ENCODE peak calls at places on chromosomes 6 and 20, in ten cellular contexts. One of them, this sample, is unnamed.
A peak's percentile ranks its signal among the peaks of the same experiment; 100 is the strongest.

GRCh38 chr20:51569815-51570741 is 27.6 kb upstream of the NFATC2 start:
- DNase-seq in AG08396: no peak
- DNase-seq in body of pancreas: no peak
- DNase-seq in NCI-H1105: no peak
- DNase-seq in neural crest cell: no peak
- DNase-seq in ascending aorta: peak; percentile 79
- DNase-seq in GM10248: no peak
- DNase-seq in activated naive CD8-positive, alpha-beta T cell treated with anti-CD3 and anti-CD28 coated beads for 36 hours: no peak
- DNase-seq in HT1080: no peak
- DNase-seq in activated CD4-positive, CD25-positive, alpha-beta regulatory T cell: no peak
- DNase-seq in this sample: no peak

GRCh38 chr6:109165392-109165964 is 70.2 kb downstream of the CEP57L1 start:
- DNase-seq in activated CD4-positive, CD25-positive, alpha-beta regulatory T cell: no peak
- DNase-seq in neural crest cell: no peak
- DNase-seq in activated naive CD8-positive, alpha-beta T cell treated with anti-CD3 and anti-CD28 coated beads for 36 hours: no peak
- DNase-seq in GM10248: no peak
- DNase-seq in body of pancreas: no peak
- DNase-seq in AG08396: peak; percentile 52
- DNase-seq in ascending aorta: no peak
- DNase-seq in NCI-H1105: no peak
- DNase-seq in HT1080: peak; percentile 48
- DNase-seq in this sample: no peak

GRCh38 chr20:44364068-44364467 is 8.6 kb downstream of the HNF4A start:
- DNase-seq in ascending aorta: no peak
- DNase-seq in HT1080: no peak
- DNase-seq in activated naive CD8-positive, alpha-beta T cell treated with anti-CD3 and anti-CD28 coated beads for 36 hours: no peak
- DNase-seq in AG08396: no peak
- DNase-seq in neural crest cell: no peak
- DNase-seq in body of pancreas: no peak
- DNase-seq in GM10248: no peak
- DNase-seq in activated CD4-positive, CD25-positive, alpha-beta regulatory T cell: no peak
- DNase-seq in NCI-H1105: no peak
- DNase-seq in this sample: no peak

GRCh38 chr20:22232923-22233322 is 351.4 kb downstream of the FOXA2 start:
- DNase-seq in NCI-H1105: no peak
- DNase-seq in body of pancreas: no peak
- DNase-seq in ascending aorta: no peak
- DNase-seq in activated CD4-positive, CD25-positive, alpha-beta regulatory T cell: no peak
- DNase-seq in GM10248: no peak
- DNase-seq in activated naive CD8-positive, alpha-beta T cell treated with anti-CD3 and anti-CD28 coated beads for 36 hours: no peak
- DNase-seq in HT1080: no peak
- DNase-seq in neural crest cell: no peak
- DNase-seq in AG08396: no peak
- DNase-seq in this sample: no peak

GRCh38 chr20:50733644-50734349 is 2.4 kb downstream of the PARD6B start:
- DNase-seq in activated naive CD8-positive, alpha-beta T cell treated with anti-CD3 and anti-CD28 coated beads for 36 hours: no peak
- DNase-seq in body of pancreas: no peak
- DNase-seq in GM10248: no peak
- DNase-seq in activated CD4-positive, CD25-positive, alpha-beta regulatory T cell: no peak
- DNase-seq in HT1080: no peak
- DNase-seq in AG08396: no peak
- DNase-seq in NCI-H1105: no peak
- DNase-seq in neural crest cell: no peak
- DNase-seq in ascending aorta: no peak
- DNase-seq in this sample: no peak

GRCh38 chr6:155327326-155328073 is 13.2 kb upstream of the TFB1M start:
- DNase-seq in AG08396: no peak
- DNase-seq in HT1080: peak; percentile 68
- DNase-seq in neural crest cell: peak; percentile 79
- DNase-seq in activated naive CD8-positive, alpha-beta T cell treated with anti-CD3 and anti-CD28 coated beads for 36 hours: peak; percentile 44
- DNase-seq in body of pancreas: peak; percentile 66
- DNase-seq in GM10248: peak; percentile 32
- DNase-seq in NCI-H1105: peak; percentile 64
- DNase-seq in activated CD4-positive, CD25-positive, alpha-beta regulatory T cell: peak; percentile 50
- DNase-seq in ascending aorta: peak; percentile 70
- DNase-seq in this sample: peak; percentile 61

GRCh38 chr6:154169193-154169847 is 130.3 kb downstream of the OPRM1 start:
- DNase-seq in activated naive CD8-positive, alpha-beta T cell treated with anti-CD3 and anti-CD28 coated beads for 36 hours: peak; percentile 44
- DNase-seq in activated CD4-positive, CD25-positive, alpha-beta regulatory T cell: no peak
- DNase-seq in NCI-H1105: no peak
- DNase-seq in body of pancreas: no peak
- DNase-seq in GM10248: no peak
- DNase-seq in neural crest cell: no peak
- DNase-seq in HT1080: peak; percentile 55
- DNase-seq in ascending aorta: no peak
- DNase-seq in AG08396: no peak
- DNase-seq in this sample: no peak

GRCh38 chr20:36883972-36884535 is 8.1 kb downstream of the TLDC2 start:
- DNase-seq in ascending aorta: no peak
- DNase-seq in GM10248: no peak
- DNase-seq in AG08396: no peak
- DNase-seq in body of pancreas: no peak
- DNase-seq in activated CD4-positive, CD25-positive, alpha-beta regulatory T cell: no peak
- DNase-seq in activated naive CD8-positive, alpha-beta T cell treated with anti-CD3 and anti-CD28 coated beads for 36 hours: no peak
- DNase-seq in NCI-H1105: no peak
- DNase-seq in HT1080: no peak
- DNase-seq in neural crest cell: no peak
- DNase-seq in this sample: no peak

GRCh38 chr6:39453236-39453635 is 130.7 kb upstream of the KCNK16 start:
- DNase-seq in NCI-H1105: no peak
- DNase-seq in ascending aorta: no peak
- DNase-seq in GM10248: no peak
- DNase-seq in HT1080: no peak
- DNase-seq in activated naive CD8-positive, alpha-beta T cell treated with anti-CD3 and anti-CD28 coated beads for 36 hours: no peak
- DNase-seq in body of pancreas: no peak
- DNase-seq in AG08396: no peak
- DNase-seq in activated CD4-positive, CD25-positive, alpha-beta regulatory T cell: no peak
- DNase-seq in neural crest cell: no peak
- DNase-seq in this sample: no peak

GRCh38 chr6:155245871-155246270 is 17.9 kb upstream of the CLDN20 start:
- DNase-seq in AG08396: no peak
- DNase-seq in neural crest cell: no peak
- DNase-seq in activated naive CD8-positive, alpha-beta T cell treated with anti-CD3 and anti-CD28 coated beads for 36 hours: no peak
- DNase-seq in HT1080: no peak
- DNase-seq in body of pancreas: no peak
- DNase-seq in activated CD4-positive, CD25-positive, alpha-beta regulatory T cell: no peak
- DNase-seq in ascending aorta: no peak
- DNase-seq in NCI-H1105: no peak
- DNase-seq in GM10248: no peak
- DNase-seq in this sample: no peak

GRCh38 chr20:44590980-44591778 is 8.8 kb downstream of the PKIG start:
- DNase-seq in HT1080: no peak
- DNase-seq in AG08396: no peak
- DNase-seq in NCI-H1105: no peak
- DNase-seq in body of pancreas: no peak
- DNase-seq in neural crest cell: no peak
- DNase-seq in GM10248: no peak
- DNase-seq in ascending aorta: no peak
- DNase-seq in activated CD4-positive, CD25-positive, alpha-beta regulatory T cell: no peak
- DNase-seq in activated naive CD8-positive, alpha-beta T cell treated with anti-CD3 and anti-CD28 coated beads for 36 hours: no peak
- DNase-seq in this sample: no peak

GRCh38 chr6:93789532-93789931 is 370.2 kb upstream of the EPHA7 start:
- DNase-seq in body of pancreas: no peak
- DNase-seq in ascending aorta: no peak
- DNase-seq in neural crest cell: no peak
- DNase-seq in NCI-H1105: no peak
- DNase-seq in HT1080: no peak
- DNase-seq in AG08396: no peak
- DNase-seq in GM10248: no peak
- DNase-seq in activated naive CD8-positive, alpha-beta T cell treated with anti-CD3 and anti-CD28 coated beads for 36 hours: no peak
- DNase-seq in activated CD4-positive, CD25-positive, alpha-beta regulatory T cell: no peak
- DNase-seq in this sample: no peak

GRCh38 chr6:35596448-35597442 is 84.0 kb upstream of the TULP1 start:
- DNase-seq in HT1080: peak; percentile 94
- DNase-seq in AG08396: no peak
- DNase-seq in neural crest cell: no peak
- DNase-seq in ascending aorta: no peak
- DNase-seq in body of pancreas: no peak
- DNase-seq in activated naive CD8-positive, alpha-beta T cell treated with anti-CD3 and anti-CD28 coated beads for 36 hours: no peak
- DNase-seq in activated CD4-positive, CD25-positive, alpha-beta regulatory T cell: no peak
- DNase-seq in NCI-H1105: no peak
- DNase-seq in GM10248: no peak
- DNase-seq in this sample: no peak

GRCh38 chr6:156779206-156780116 is 2.3 kb downstream of the ARID1B start:
- DNase-seq in activated CD4-positive, CD25-positive, alpha-beta regulatory T cell: no peak
- DNase-seq in activated naive CD8-positive, alpha-beta T cell treated with anti-CD3 and anti-CD28 coated beads for 36 hours: peak; percentile 69
- DNase-seq in ascending aorta: peak; percentile 71
- DNase-seq in NCI-H1105: peak; percentile 57
- DNase-seq in body of pancreas: peak; percentile 52
- DNase-seq in HT1080: no peak
- DNase-seq in GM10248: peak; percentile 45
- DNase-seq in neural crest cell: peak; percentile 20
- DNase-seq in AG08396: peak; percentile 64
- DNase-seq in this sample: peak; percentile 58

GRCh38 chr20:37524859-37525708 is 2.6 kb downstream of the BLCAP start:
- DNase-seq in activated naive CD8-positive, alpha-beta T cell treated with anti-CD3 and anti-CD28 coated beads for 36 hours: peak; percentile 26
- DNase-seq in NCI-H1105: no peak
- DNase-seq in HT1080: peak; percentile 46
- DNase-seq in activated CD4-positive, CD25-positive, alpha-beta regulatory T cell: no peak
- DNase-seq in ascending aorta: peak; percentile 27
- DNase-seq in body of pancreas: no peak
- DNase-seq in GM10248: no peak
- DNase-seq in AG08396: peak; percentile 55
- DNase-seq in neural crest cell: no peak
- DNase-seq in this sample: peak; percentile 23

GRCh38 chr6:10140121-10140520 is 274.8 kb downstream of the TFAP2A start:
- DNase-seq in GM10248: no peak
- DNase-seq in HT1080: no peak
- DNase-seq in activated CD4-positive, CD25-positive, alpha-beta regulatory T cell: no peak
- DNase-seq in NCI-H1105: no peak
- DNase-seq in AG08396: no peak
- DNase-seq in neural crest cell: no peak
- DNase-seq in activated naive CD8-positive, alpha-beta T cell treated with anti-CD3 and anti-CD28 coated beads for 36 hours: no peak
- DNase-seq in ascending aorta: no peak
- DNase-seq in body of pancreas: no peak
- DNase-seq in this sample: no peak

GRCh38 chr20:833121-833449 is 430 bp upstream of the FAM110A start:
- DNase-seq in GM10248: no peak
- DNase-seq in ascending aorta: no peak
- DNase-seq in neural crest cell: no peak
- DNase-seq in HT1080: no peak
- DNase-seq in AG08396: no peak
- DNase-seq in body of pancreas: no peak
- DNase-seq in activated CD4-positive, CD25-positive, alpha-beta regulatory T cell: no peak
- DNase-seq in activated naive CD8-positive, alpha-beta T cell treated with anti-CD3 and anti-CD28 coated beads for 36 hours: no peak
- DNase-seq in NCI-H1105: no peak
- DNase-seq in this sample: no peak

GRCh38 chr6:158043586-158044524 is 62.2 kb downstream of the SYNJ2 start:
- DNase-seq in neural crest cell: no peak
- DNase-seq in activated CD4-positive, CD25-positive, alpha-beta regulatory T cell: no peak
- DNase-seq in HT1080: no peak
- DNase-seq in NCI-H1105: no peak
- DNase-seq in body of pancreas: peak; percentile 74
- DNase-seq in activated naive CD8-positive, alpha-beta T cell treated with anti-CD3 and anti-CD28 coated beads for 36 hours: no peak
- DNase-seq in ascending aorta: peak; percentile 93
- DNase-seq in GM10248: no peak
- DNase-seq in AG08396: no peak
- DNase-seq in this sample: peak; percentile 55

GRCh38 chr6:156618600-156619205 is 158.5 kb upstream of the ARID1B start:
- DNase-seq in NCI-H1105: peak; percentile 99
- DNase-seq in activated CD4-positive, CD25-positive, alpha-beta regulatory T cell: no peak
- DNase-seq in neural crest cell: no peak
- DNase-seq in body of pancreas: no peak
- DNase-seq in GM10248: no peak
- DNase-seq in AG08396: no peak
- DNase-seq in ascending aorta: no peak
- DNase-seq in activated naive CD8-positive, alpha-beta T cell treated with anti-CD3 and anti-CD28 coated beads for 36 hours: no peak
- DNase-seq in HT1080: no peak
- DNase-seq in this sample: no peak

GRCh38 chr6:153424719-153425400 is 293.8 kb upstream of the RGS17 start:
- DNase-seq in neural crest cell: no peak
- DNase-seq in GM10248: no peak
- DNase-seq in activated naive CD8-positive, alpha-beta T cell treated with anti-CD3 and anti-CD28 coated beads for 36 hours: no peak
- DNase-seq in ascending aorta: no peak
- DNase-seq in HT1080: no peak
- DNase-seq in body of pancreas: no peak
- DNase-seq in NCI-H1105: no peak
- DNase-seq in AG08396: no peak
- DNase-seq in activated CD4-positive, CD25-positive, alpha-beta regulatory T cell: no peak
- DNase-seq in this sample: no peak

GRCh38 chr20:62387219-62387913 is 463 bp downstream of the RPS21 start:
- DNase-seq in NCI-H1105: no peak
- DNase-seq in ascending aorta: no peak
- DNase-seq in activated CD4-positive, CD25-positive, alpha-beta regulatory T cell: no peak
- DNase-seq in AG08396: no peak
- DNase-seq in neural crest cell: no peak
- DNase-seq in GM10248: no peak
- DNase-seq in body of pancreas: no peak
- DNase-seq in activated naive CD8-positive, alpha-beta T cell treated with anti-CD3 and anti-CD28 coated beads for 36 hours: no peak
- DNase-seq in HT1080: no peak
- DNase-seq in this sample: no peak

GRCh38 chr6:16770701-16771569 is 9.7 kb upstream of the ATXN1 start:
- DNase-seq in GM10248: peak; percentile 78
- DNase-seq in body of pancreas: peak; percentile 84
- DNase-seq in ascending aorta: peak; percentile 86
- DNase-seq in HT1080: peak; percentile 72
- DNase-seq in activated CD4-positive, CD25-positive, alpha-beta regulatory T cell: peak; percentile 47
- DNase-seq in activated naive CD8-positive, alpha-beta T cell treated with anti-CD3 and anti-CD28 coated beads for 36 hours: peak; percentile 79
- DNase-seq in neural crest cell: peak; percentile 68
- DNase-seq in AG08396: peak; percentile 75
- DNase-seq in NCI-H1105: peak; percentile 59
- DNase-seq in this sample: peak; percentile 83

This sample was measured in stomach.